ENCODE peak calls at places on chromosome 20, in four cellular contexts. M is lower leg skin; L is heart right ventricle; A is CD4-positive, alpha-beta memory T cell. J is an unnamed sample.

GRCh38 chr20:47681977-47682812 is 103.1 kb downstream of the SULF2 start:
- DNase-seq in M (peak), L (peak), A (no peak), J (peak)

GRCh38 chr20:24631173-24631505 is 161.7 kb downstream of the SYNDIG1 start:
- DNase-seq in M (peak), L (no peak), A (no peak), J (no peak)

GRCh38 chr20:58010186-58010585 is 218.3 kb downstream of the ANKRD60 start:
- DNase-seq in M (peak), L (no peak), A (no peak), J (no peak)

GRCh38 chr20:50146732-50147662 is 6.5 kb downstream of the PEDS1 start:
- DNase-seq in M (peak), L (no peak), A (peak), J (peak)

GRCh38 chr20:35603695-35604443 is 11.8 kb upstream of the SPAG4 start:
- DNase-seq in M (no peak), L (no peak), A (no peak), J (no peak)

GRCh38 chr20:59772373-59772705 is 161.1 kb downstream of the SYCP2 start:
- DNase-seq in M (peak), L (no peak), A (no peak), J (no peak)

GRCh38 chr20:37406010-37406998 is 60.4 kb downstream of the SRC start:
- DNase-seq in M (peak), L (no peak), A (peak), J (no peak)

GRCh38 chr20:45154183-45154582 is 20.5 kb upstream of the PI3 start:
- DNase-seq in M (no peak), L (no peak), A (no peak), J (peak)

GRCh38 chr20:60295214-60295613 is 337.0 kb downstream of the CDH26 start:
- DNase-seq in M (no peak), L (no peak), A (no peak), J (no peak)

GRCh38 chr20:45781391-45781931 is 10.2 kb downstream of the WFDC3 start:
- DNase-seq in M (no peak), L (no peak), A (no peak), J (peak)

GRCh38 chr20:40813708-40814327 is 124.8 kb upstream of the MAFB start:
- DNase-seq in M (peak), L (no peak), A (no peak), J (no peak)

GRCh38 chr20:36720510-36720909 is 25.4 kb downstream of the NDRG3 start:
- DNase-seq in M (no peak), L (no peak), A (no peak), J (peak)

GRCh38 chr20:49397525-49397924 is 84.9 kb downstream of the KCNB1 start:
- DNase-seq in M (no peak), L (no peak), A (no peak), J (peak)

GRCh38 chr20:40880063-40880715 is 148.4 kb upstream of the TOP1 start:
- DNase-seq in M (no peak), L (no peak), A (no peak), J (no peak)

GRCh38 chr20:50379049-50379990 is 130.9 kb upstream of the PTPN1 start:
- DNase-seq in M (peak), L (peak), A (no peak), J (peak)

GRCh38 chr20:22795897-22796296 is 211.5 kb upstream of the FOXA2 start:
- DNase-seq in M (peak), L (peak), A (no peak), J (peak)

GRCh38 chr20:2533118-2533517 is 3.3 kb upstream of the TMC2 start:
- DNase-seq in M (peak), L (no peak), A (no peak), J (no peak)

GRCh38 chr20:2527762-2528161 is 8.6 kb upstream of the TMC2 start:
- DNase-seq in M (peak), L (no peak), A (no peak), J (no peak)

GRCh38 chr20:2523919-2524434 is 12.4 kb upstream of the TMC2 start:
- DNase-seq in M (no peak), L (no peak), A (no peak), J (no peak)

GRCh38 chr20:2524435-2525272 is 11.7 kb upstream of the TMC2 start:
- DNase-seq in M (peak), L (peak), A (peak), J (peak)

GRCh38 chr20:2528671-2529070 is 7.7 kb upstream of the TMC2 start:
- DNase-seq in M (peak), L (no peak), A (no peak), J (no peak)
- H3K4me3 ChIP-seq in M (no peak), L (no peak), A (no peak), J (no peak)

GRCh38 chr20:38927902-38928578 is 1.8 kb downstream of the FAM83D start:
- DNase-seq in M (no peak), L (no peak), A (no peak), J (no peak)
- H3K4me3 ChIP-seq in M (no peak), L (no peak), A (no peak), J (peak)

GRCh38 chr20:55216525-55217242 is 741.3 kb downstream of the DOK5 start:
- DNase-seq in M (no peak), L (no peak), A (no peak), J (no peak)

GRCh38 chr20:55213653-55214052 is 738.3 kb downstream of the DOK5 start:
- DNase-seq in M (no peak), L (no peak), A (no peak), J (no peak)

GRCh38 chr20:55205684-55206083 is 730.3 kb downstream of the DOK5 start:
- DNase-seq in M (no peak), L (no peak), A (no peak), J (no peak)

DNA sequence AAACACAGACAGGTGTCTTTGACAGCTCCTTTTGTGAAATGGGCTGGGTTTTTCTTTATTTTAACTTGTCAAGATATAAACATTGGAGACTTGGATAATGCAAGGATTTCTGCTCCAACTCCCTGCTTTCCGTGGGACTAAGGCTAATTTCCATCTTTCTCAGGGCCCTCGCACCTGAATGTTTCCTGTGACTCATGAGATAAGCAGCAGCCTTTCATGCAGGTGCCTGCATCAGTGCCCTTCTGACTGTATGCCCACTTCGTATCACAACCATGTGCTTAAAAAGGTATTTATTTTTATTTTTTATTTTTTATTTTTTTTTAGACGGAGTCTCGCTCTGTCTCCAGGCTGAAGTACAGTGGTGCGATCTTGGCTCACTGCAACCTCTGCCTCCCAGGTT is 736.1 kb downstream of the DOK5 start:
- DNase-seq in M (no peak), L (no peak), A (no peak), J (no peak)
- H3K4me3 ChIP-seq in M (no peak), L (no peak), A (no peak), J (no peak)

GRCh38 chr20:3672864-3673550 is 8.8 kb downstream of the ADAM33 start:
- DNase-seq in M (no peak), L (no peak), A (no peak), J (no peak)
- H3K4me3 ChIP-seq in M (no peak), L (no peak), A (no peak), J (no peak)

GRCh38 chr20:6828794-6829423 is 61.4 kb downstream of the BMP2 start:
- DNase-seq in M (peak), L (peak), A (no peak), J (peak)
- H3K4me3 ChIP-seq in M (no peak), L (no peak), A (no peak), J (no peak)

DNA sequence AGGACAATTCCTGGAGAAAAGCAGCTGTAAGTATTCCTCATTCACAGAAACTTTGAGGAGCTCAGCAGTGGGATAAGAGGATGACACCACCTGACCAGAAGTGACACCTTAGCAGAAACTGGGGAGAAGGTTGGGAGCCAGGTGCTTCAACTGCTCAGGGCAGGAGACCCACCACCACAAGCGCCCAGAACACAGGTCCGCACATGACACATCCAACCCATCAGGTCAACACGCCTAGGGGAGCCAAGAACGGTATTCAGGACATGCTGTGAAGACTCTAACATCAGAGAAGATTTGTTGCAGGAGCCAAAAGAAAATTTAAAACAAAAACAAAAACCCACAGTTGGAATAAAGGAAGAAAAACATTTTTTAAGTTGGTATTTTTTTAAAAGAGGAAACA is 50.5 kb downstream of the SLC23A2 start:
- DNase-seq in M (no peak), L (no peak), A (no peak), J (no peak)
- H3K4me3 ChIP-seq in M (no peak), L (no peak), A (no peak), J (no peak)

GRCh38 chr20:38810926-38811325 is 5.4 kb downstream of the PPP1R16B start:
- DNase-seq in M (peak), L (no peak), A (no peak), J (no peak)
- H3K4me3 ChIP-seq in M (no peak), L (no peak), A (no peak), J (no peak)

GRCh38 chr20:34312024-34312460 is 8.9 kb upstream of the AHCY start:
- DNase-seq in M (no peak), L (no peak), A (no peak), J (no peak)
- H3K4me3 ChIP-seq in M (no peak), L (no peak), A (no peak), J (no peak)

GRCh38 chr20:844473-845225 is 11.1 kb downstream of the FAM110A start:
- DNase-seq in M (peak), L (peak), A (peak), J (peak)

GRCh38 chr20:843908-844307 is 10.4 kb downstream of the FAM110A start:
- DNase-seq in M (no peak), L (no peak), A (no peak), J (no peak)

GRCh38 chr20:846894-847278 is 13.4 kb downstream of the FAM110A start:
- DNase-seq in M (no peak), L (no peak), A (peak), J (no peak)

GRCh38 chr20:845967-846893 is 12.7 kb downstream of the FAM110A start:
- DNase-seq in M (no peak), L (no peak), A (no peak), J (no peak)

DNA sequence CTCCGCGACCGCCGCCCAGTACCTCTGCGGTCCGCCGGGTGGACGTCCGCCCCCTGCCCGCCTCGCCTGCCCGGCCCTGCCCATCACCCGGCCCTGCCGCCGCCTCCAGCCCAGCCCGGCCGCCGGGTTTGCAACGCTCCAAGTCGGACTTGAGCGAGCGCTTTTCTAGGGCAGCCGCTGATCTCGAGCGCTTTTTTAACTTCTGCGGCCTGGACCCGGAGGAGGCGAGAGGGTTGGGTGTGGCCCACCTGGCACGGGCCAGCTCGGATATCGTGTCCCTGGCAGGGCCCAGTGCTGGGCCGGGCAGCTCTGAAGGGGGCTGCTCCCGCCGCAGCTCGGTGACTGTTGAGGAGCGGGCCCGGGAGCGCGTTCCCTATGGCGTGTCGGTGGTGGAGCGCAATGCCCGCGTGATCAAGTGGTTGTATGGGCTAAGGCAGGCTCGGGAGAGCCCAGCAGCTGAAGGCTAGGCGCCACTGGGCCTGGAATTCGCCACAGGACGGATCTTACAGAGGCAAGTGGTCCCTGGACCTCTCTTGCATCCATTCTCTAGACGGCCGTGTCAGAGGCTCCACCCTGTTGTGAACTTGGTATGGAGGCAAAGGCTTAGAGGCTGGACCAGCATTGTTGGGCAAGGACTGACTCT is 11.8 kb downstream of the FAM110A start:
- DNase-seq in M (no peak), L (no peak), A (no peak), J (no peak)
- H3K4me3 ChIP-seq in M (no peak), L (no peak), A (peak), J (no peak)

DNA sequence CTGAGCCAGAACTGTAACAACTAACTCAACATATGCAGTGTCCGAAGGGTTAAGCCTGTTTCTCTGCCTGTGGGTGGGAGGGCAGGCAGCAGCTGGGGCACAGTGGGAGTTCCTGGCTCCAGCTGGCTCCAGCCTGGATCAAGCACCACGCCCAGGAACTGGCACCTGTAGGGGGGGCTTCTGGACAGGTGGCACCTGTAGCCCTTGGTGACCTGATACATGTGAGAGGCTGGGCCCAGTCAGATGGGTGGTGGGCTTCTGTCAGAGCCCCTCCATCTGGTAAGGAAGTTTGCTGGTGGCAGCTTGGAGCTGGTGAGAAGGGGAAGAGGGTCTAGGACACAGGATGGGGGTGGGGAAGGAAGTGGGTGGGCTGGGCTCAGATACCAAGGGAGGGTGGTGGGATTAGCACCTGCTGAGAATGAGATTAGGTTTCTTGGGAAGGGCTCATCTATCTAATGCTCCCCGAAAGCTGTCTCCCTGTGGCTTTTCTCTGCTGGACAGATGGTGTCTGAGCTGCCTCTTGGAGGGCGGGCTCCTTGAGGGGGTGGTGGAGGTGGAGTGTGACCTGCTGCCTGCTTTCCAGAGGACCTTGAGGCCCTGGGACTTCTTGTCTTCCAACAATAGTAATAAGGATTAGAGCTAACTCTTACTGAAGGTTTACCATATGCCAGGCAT is 28.5 kb downstream of the BCL2L1 start:
- DNase-seq in M (no peak), L (no peak), A (no peak), J (no peak)
- H3K4me3 ChIP-seq in M (no peak), L (no peak), A (no peak), J (no peak)

J was measured in fibroblast of the aortic adventitia.